ENCODE peak calls at places on chromosomes 11 and 22, in eight cellular contexts. M is A549, U is bronchial epithelial cell, F is brain microvascular endothelial cell, V is endothelial cell of umbilical vein, H is esophagus muscularis mucosa, O is psoas muscle, D is AG04449. T is an unnamed sample.

GRCh38 chr22:33781396-33781795 is 138.9 kb downstream of the LARGE1 start:
- DNase-seq in M (no peak), U (no peak), F (peak), V (no peak), H (no peak), O (no peak), D (no peak), T (no peak)

GRCh38 chr11:58659404-58659803 is 36.9 kb downstream of the CNTF start:
- DNase-seq in M (peak), U (peak), F (no peak), V (no peak), H (no peak), O (no peak), D (no peak), T (peak)

GRCh38 chr11:109480251-109480650 is 58.3 kb downstream of the C11orf87 start:
- DNase-seq in M (no peak), U (no peak), F (no peak), V (no peak), H (no peak), O (no peak), D (no peak), T (no peak)

GRCh38 chr11:126480410-126481302 is 125.2 kb downstream of the ST3GAL4 start:
- DNase-seq in M (peak), U (peak), F (peak), V (peak), H (peak), O (peak), D (peak), T (peak)

GRCh38 chr11:43410394-43410793 is 51.7 kb downstream of the TTC17 start:
- DNase-seq in M (peak), U (no peak), F (no peak), V (peak), H (no peak), O (no peak), D (no peak), T (no peak)

GRCh38 chr11:18765554-18765953 is 26.0 kb downstream of the PTPN5 start:
- DNase-seq in M (no peak), U (no peak), F (no peak), V (no peak), H (no peak), O (no peak), D (no peak), T (no peak)

GRCh38 chr11:1293619-1294015 is 15.8 kb downstream of the TOLLIP start:
- DNase-seq in M (peak), U (no peak), F (no peak), V (no peak), H (no peak), O (no peak), D (no peak), T (no peak)

GRCh38 chr11:19829109-19829790 is 116.6 kb downstream of the NAV2 start:
- DNase-seq in M (no peak), U (peak), F (no peak), V (peak), H (no peak), O (no peak), D (no peak), T (no peak)

GRCh38 chr11:121539000-121539399 is 86.2 kb upstream of the SORL1-AS1 start:
- DNase-seq in M (no peak), U (no peak), F (no peak), V (no peak), H (no peak), O (no peak), D (no peak), T (no peak)

DNA sequence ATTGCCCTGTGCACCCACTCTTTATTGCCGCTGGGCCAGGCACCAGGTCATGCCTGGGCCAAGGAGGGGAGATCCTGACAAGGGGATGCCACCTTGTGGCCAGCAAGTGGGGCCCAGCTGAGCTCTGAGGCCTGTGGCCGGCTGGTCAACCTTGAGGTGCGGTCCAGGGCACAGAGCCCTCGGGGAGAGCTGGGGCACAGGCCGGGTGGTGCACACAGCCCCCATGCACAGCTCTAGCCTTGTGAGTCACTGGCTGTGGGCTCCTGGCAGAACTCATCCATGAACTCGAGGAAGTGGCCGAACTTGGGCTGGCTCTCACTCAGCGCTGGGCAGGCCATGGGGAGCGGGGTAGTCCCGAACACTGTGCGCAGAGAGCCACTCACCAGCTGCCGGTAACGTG is 94.3 kb downstream of the RNF169 start:
- DNase-seq in M (no peak), U (no peak), F (no peak), V (no peak), H (peak), O (no peak), D (no peak), T (no peak)
- TF ChIP-seq CTCF in M (no peak), U (no peak), F (no peak), V (no peak), H (no peak), O (no peak), D (no peak), T (no peak)

GRCh38 chr11:124618863-124619262 is 3.8 kb upstream of the TBRG1 start:
- DNase-seq in M (no peak), U (no peak), F (no peak), V (no peak), H (no peak), O (no peak), D (no peak), T (no peak)

GRCh38 chr11:124625504-124626168 is 3.0 kb downstream of the TBRG1 start:
- DNase-seq in M (no peak), U (no peak), F (no peak), V (no peak), H (no peak), O (no peak), D (no peak), T (no peak)

GRCh38 chr11:124623861-124624525 is 1.3 kb downstream of the TBRG1 start:
- DNase-seq in M (no peak), U (no peak), F (no peak), V (peak), H (no peak), O (no peak), D (no peak), T (no peak)

GRCh38 chr11:124627546-124627945 is 4.9 kb downstream of the TBRG1 start:
- DNase-seq in M (no peak), U (peak), F (no peak), V (no peak), H (no peak), O (no peak), D (no peak), T (no peak)

GRCh38 chr11:124622531-124623451 is at the start of gene TBRG1:
- DNase-seq in M (peak), U (peak), F (peak), V (peak), H (peak), O (peak), D (peak), T (peak)
- TF ChIP-seq CTCF in M (no peak), U (no peak), F (no peak), V (no peak), H (no peak), O (no peak), D (no peak), T (no peak)

GRCh38 chr11:111814106-111814505 is 47.9 kb upstream of the PPP2R1B start:
- DNase-seq in M (no peak), U (no peak), F (no peak), V (no peak), H (no peak), O (no peak), D (no peak), T (no peak)
- TF ChIP-seq CTCF in M (no peak), U (no peak), F (no peak), V (no peak), H (no peak), O (no peak), D (no peak), T (no peak)

GRCh38 chr22:43921361-43921760 is 2.2 kb upstream of the PNPLA3 start:
- DNase-seq in M (no peak), U (no peak), F (peak), V (no peak), H (no peak), O (peak), D (no peak), T (peak)

GRCh38 chr22:43919106-43919965 is 4.3 kb upstream of the PNPLA3 start:
- DNase-seq in M (no peak), U (no peak), F (peak), V (no peak), H (no peak), O (no peak), D (no peak), T (no peak)

GRCh38 chr22:43923191-43923590 is 414 bp upstream of the PNPLA3 start:
- DNase-seq in M (no peak), U (no peak), F (no peak), V (peak), H (no peak), O (no peak), D (no peak), T (no peak)

GRCh38 chr22:43923631-43924548 is at the start of gene PNPLA3:
- DNase-seq in M (peak), U (peak), F (peak), V (peak), H (no peak), O (peak), D (peak), T (no peak)

DNA sequence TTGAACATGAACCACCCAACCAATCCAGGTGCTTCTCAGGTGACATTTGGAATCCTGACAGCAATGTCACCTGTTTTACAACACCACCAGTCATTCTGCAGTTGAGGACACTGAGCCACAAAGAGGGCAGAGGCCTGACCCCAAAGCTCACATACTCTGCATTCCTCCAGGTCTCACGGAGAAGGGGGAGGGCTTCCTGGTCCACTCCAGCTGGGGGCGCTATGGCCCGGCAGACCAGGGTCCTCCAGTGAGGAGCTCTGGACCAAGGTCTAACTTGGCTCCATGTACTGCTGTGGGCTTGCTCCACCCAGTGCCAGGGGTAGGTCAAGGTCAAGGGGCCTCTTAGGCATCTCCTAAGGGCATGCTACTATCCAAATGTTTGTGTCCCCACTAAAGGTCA is 1.5 kb upstream of the PNPLA3 start:
- DNase-seq in M (no peak), U (no peak), F (no peak), V (no peak), H (no peak), O (no peak), D (no peak), T (no peak)
- TF ChIP-seq CTCF in M (no peak), U (no peak), F (peak), V (no peak), H (no peak), O (no peak), D (no peak), T (peak)

DNA sequence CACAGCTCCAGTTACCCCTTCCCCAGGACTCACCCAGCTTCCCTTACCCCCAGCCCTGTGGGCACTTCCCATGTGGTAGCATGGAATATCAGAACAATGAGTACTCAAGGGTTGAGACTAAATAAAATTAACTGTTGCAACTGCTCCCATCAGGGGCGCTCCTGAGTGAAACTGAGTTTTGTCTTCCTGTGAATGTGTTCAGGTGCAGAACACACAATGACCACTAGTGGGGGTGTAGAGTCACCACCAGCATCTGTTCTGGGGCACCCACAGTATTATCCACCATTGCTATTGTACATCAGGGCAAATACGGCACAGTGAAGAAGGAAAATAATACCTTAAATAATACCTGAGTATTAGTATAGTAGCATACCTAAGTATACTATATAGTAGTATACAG is 689.7 kb downstream of the TBC1D22A start:
- DNase-seq in M (peak), U (no peak), F (no peak), V (no peak), H (peak), O (no peak), D (no peak), T (no peak)
- TF ChIP-seq CTCF in M (no peak), U (no peak), F (peak), V (no peak), H (no peak), O (peak), D (no peak), T (no peak)

DNA sequence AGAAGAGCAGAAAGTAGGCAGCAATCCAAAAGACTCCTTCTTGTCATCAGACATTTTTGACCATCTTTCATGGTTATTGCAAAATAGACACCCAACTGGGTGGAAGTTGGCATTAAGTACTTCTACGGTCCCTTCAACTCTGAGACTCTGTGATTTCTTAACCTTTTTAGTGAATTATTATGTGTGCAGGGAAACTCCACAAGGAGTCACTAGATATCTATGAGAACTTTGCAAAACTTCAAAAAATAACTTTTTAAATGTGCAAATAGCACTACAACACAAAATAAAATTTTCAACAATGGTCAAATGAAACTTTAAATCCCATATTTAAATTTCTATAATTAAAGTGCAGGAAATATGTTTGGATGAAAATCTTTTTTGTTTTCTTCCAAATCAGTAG is 88.7 kb downstream of the SLC17A6 start:
- DNase-seq in M (no peak), U (no peak), F (no peak), V (no peak), H (no peak), O (no peak), D (no peak), T (no peak)
- TF ChIP-seq CTCF in M (no peak), U (peak), F (peak), V (no peak), H (no peak), O (no peak), D (no peak), T (no peak)

T was measured in kidney epithelial cell.